ENCODE peak calls at places on chromosomes 12 and 14, in six cellular contexts. One of them, this sample, is unnamed.

GRCh38 chr12:14211829-14212455 is 153.5 kb upstream of the ATF7IP start:
- DNase-seq in RWPE1: no peak
- DNase-seq in glutamatergic neuron: no peak
- DNase-seq in pancreas: no peak
- DNase-seq in astrocyte: peak
- DNase-seq in endothelial cell: no peak
- DNase-seq in this sample: no peak

GRCh38 chr14:70181276-70181675 is 7.5 kb downstream of the SLC8A3 start:
- DNase-seq in RWPE1: no peak
- DNase-seq in glutamatergic neuron: no peak
- DNase-seq in pancreas: no peak
- DNase-seq in astrocyte: no peak
- DNase-seq in endothelial cell: no peak
- DNase-seq in this sample: no peak

GRCh38 chr12:53560386-53560785 is 53.1 kb upstream of the NPFF start:
- DNase-seq in RWPE1: no peak
- DNase-seq in glutamatergic neuron: no peak
- DNase-seq in pancreas: no peak
- DNase-seq in astrocyte: peak
- DNase-seq in endothelial cell: no peak
- DNase-seq in this sample: no peak

GRCh38 chr14:104293851-104294627 is 155.7 kb downstream of the KIF26A start:
- DNase-seq in RWPE1: no peak
- DNase-seq in glutamatergic neuron: peak
- DNase-seq in pancreas: no peak
- DNase-seq in astrocyte: no peak
- DNase-seq in endothelial cell: no peak
- DNase-seq in this sample: no peak

GRCh38 chr12:108215458-108215857 is 86.4 kb downstream of the WSCD2 start:
- DNase-seq in RWPE1: no peak
- DNase-seq in glutamatergic neuron: no peak
- DNase-seq in pancreas: no peak
- DNase-seq in astrocyte: no peak
- DNase-seq in endothelial cell: no peak
- DNase-seq in this sample: no peak

GRCh38 chr12:117112268-117112595 is 13.0 kb upstream of the TESC start:
- DNase-seq in RWPE1: no peak
- DNase-seq in glutamatergic neuron: no peak
- DNase-seq in pancreas: no peak
- DNase-seq in astrocyte: no peak
- DNase-seq in endothelial cell: no peak
- DNase-seq in this sample: no peak

GRCh38 chr12:7107181-7108041 is 1.6 kb downstream of the C1RL start:
- DNase-seq in RWPE1: no peak
- DNase-seq in glutamatergic neuron: no peak
- DNase-seq in pancreas: no peak
- DNase-seq in astrocyte: no peak
- DNase-seq in endothelial cell: no peak
- DNase-seq in this sample: no peak

GRCh38 chr14:96239759-96240158 is 16.3 kb upstream of the BDKRB1 start:
- DNase-seq in RWPE1: no peak
- DNase-seq in glutamatergic neuron: no peak
- DNase-seq in pancreas: no peak
- DNase-seq in astrocyte: no peak
- DNase-seq in endothelial cell: no peak
- DNase-seq in this sample: no peak

GRCh38 chr12:50052544-50052943 is 4.9 kb upstream of the ASIC1 start:
- DNase-seq in RWPE1: no peak
- DNase-seq in glutamatergic neuron: no peak
- DNase-seq in pancreas: no peak
- DNase-seq in astrocyte: no peak
- DNase-seq in endothelial cell: no peak
- DNase-seq in this sample: no peak

GRCh38 chr12:57735952-57736742 is 2.4 kb downstream of the AGAP2 start:
- DNase-seq in RWPE1: peak
- DNase-seq in glutamatergic neuron: peak
- DNase-seq in pancreas: no peak
- DNase-seq in astrocyte: no peak
- DNase-seq in endothelial cell: peak
- DNase-seq in this sample: peak

GRCh38 chr14:101861464-101861863 is 100.0 kb downstream of the PPP2R5C start:
- DNase-seq in RWPE1: no peak
- DNase-seq in glutamatergic neuron: no peak
- DNase-seq in pancreas: no peak
- DNase-seq in astrocyte: no peak
- DNase-seq in endothelial cell: no peak
- DNase-seq in this sample: no peak

GRCh38 chr14:32004300-32004699 is 72.8 kb upstream of the ARHGAP5 start:
- DNase-seq in RWPE1: no peak
- DNase-seq in glutamatergic neuron: no peak
- DNase-seq in pancreas: no peak
- DNase-seq in astrocyte: peak
- DNase-seq in endothelial cell: no peak
- DNase-seq in this sample: no peak

GRCh38 chr12:3473171-3473570 is 17.8 kb upstream of the PRMT8 start:
- DNase-seq in RWPE1: no peak
- DNase-seq in glutamatergic neuron: no peak
- DNase-seq in pancreas: no peak
- DNase-seq in astrocyte: no peak
- DNase-seq in endothelial cell: no peak
- DNase-seq in this sample: no peak

GRCh38 chr12:120361506-120362208 is 7.3 kb downstream of the MSI1 start:
- DNase-seq in RWPE1: peak
- DNase-seq in glutamatergic neuron: peak
- DNase-seq in pancreas: no peak
- DNase-seq in astrocyte: peak
- DNase-seq in endothelial cell: peak
- DNase-seq in this sample: no peak

GRCh38 chr14:57029620-57030253 is 219.5 kb upstream of the OTX2 start:
- DNase-seq in RWPE1: no peak
- DNase-seq in glutamatergic neuron: no peak
- DNase-seq in pancreas: no peak
- DNase-seq in astrocyte: no peak
- DNase-seq in endothelial cell: no peak
- DNase-seq in this sample: no peak

GRCh38 chr12:118356809-118357326 is 15.8 kb downstream of the TAOK3 start:
- DNase-seq in RWPE1: peak
- DNase-seq in glutamatergic neuron: no peak
- DNase-seq in pancreas: no peak
- DNase-seq in astrocyte: peak
- DNase-seq in endothelial cell: no peak
- DNase-seq in this sample: no peak

GRCh38 chr12:92502417-92503028 is 200.3 kb upstream of the PLEKHG7 start:
- DNase-seq in RWPE1: no peak
- DNase-seq in glutamatergic neuron: no peak
- DNase-seq in pancreas: no peak
- DNase-seq in astrocyte: no peak
- DNase-seq in endothelial cell: no peak
- DNase-seq in this sample: no peak
- TF ChIP-seq CTCF in RWPE1: no peak
- TF ChIP-seq CTCF in glutamatergic neuron: no peak
- TF ChIP-seq CTCF in pancreas: peak
- TF ChIP-seq CTCF in astrocyte: no peak
- TF ChIP-seq CTCF in endothelial cell: no peak
- TF ChIP-seq CTCF in this sample: no peak

GRCh38 chr12:95335948-95336347 is 118.3 kb downstream of the VEZT start:
- DNase-seq in RWPE1: no peak
- DNase-seq in glutamatergic neuron: no peak
- DNase-seq in pancreas: no peak
- DNase-seq in astrocyte: no peak
- DNase-seq in endothelial cell: no peak
- DNase-seq in this sample: no peak

GRCh38 chr12:95342008-95342407 is 124.4 kb downstream of the VEZT start:
- DNase-seq in RWPE1: no peak
- DNase-seq in glutamatergic neuron: no peak
- DNase-seq in pancreas: no peak
- DNase-seq in astrocyte: no peak
- DNase-seq in endothelial cell: no peak
- DNase-seq in this sample: no peak

GRCh38 chr12:95339086-95339788 is 121.6 kb downstream of the VEZT start:
- DNase-seq in RWPE1: no peak
- DNase-seq in glutamatergic neuron: no peak
- DNase-seq in pancreas: no peak
- DNase-seq in astrocyte: no peak
- DNase-seq in endothelial cell: no peak
- DNase-seq in this sample: no peak

GRCh38 chr12:95337176-95337575 is 119.6 kb downstream of the VEZT start:
- DNase-seq in RWPE1: no peak
- DNase-seq in glutamatergic neuron: no peak
- DNase-seq in pancreas: no peak
- DNase-seq in astrocyte: peak
- DNase-seq in endothelial cell: no peak
- DNase-seq in this sample: no peak

DNA sequence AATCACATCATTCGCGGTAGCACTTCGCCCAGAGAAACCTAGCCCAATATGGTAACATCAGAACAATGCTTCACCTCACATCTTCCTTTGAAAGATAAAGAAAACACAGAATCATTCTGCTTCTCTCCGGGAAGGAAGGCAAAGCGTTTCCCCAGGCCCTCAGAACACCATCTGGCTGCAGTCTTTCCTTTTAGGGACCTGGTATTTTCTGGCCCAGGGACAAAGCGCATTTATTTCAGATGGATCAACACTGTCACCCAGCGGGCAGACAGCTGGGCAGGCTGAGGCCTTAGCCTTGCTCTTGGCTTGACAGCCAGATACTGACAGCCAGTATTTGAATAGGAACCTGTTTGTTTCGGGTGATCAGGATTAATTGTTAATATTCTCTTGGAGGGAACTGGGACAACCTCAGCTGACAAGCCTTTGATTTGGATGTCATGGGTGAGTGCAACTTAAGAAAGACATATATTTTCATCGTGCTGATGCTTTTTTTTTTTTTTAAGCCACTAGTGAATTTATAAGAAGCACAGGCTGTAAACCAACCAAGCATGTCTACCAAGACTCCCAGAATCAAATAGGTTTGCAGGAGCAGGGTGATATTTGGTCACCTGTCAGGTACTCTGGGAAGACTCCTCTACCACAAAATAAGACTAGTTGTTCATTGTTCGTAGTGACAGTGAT is 118.9 kb downstream of the VEZT start:
- DNase-seq in RWPE1: peak
- DNase-seq in glutamatergic neuron: peak
- DNase-seq in pancreas: peak
- DNase-seq in astrocyte: peak
- DNase-seq in endothelial cell: peak
- DNase-seq in this sample: peak
- TF ChIP-seq CTCF in RWPE1: peak
- TF ChIP-seq CTCF in glutamatergic neuron: peak
- TF ChIP-seq CTCF in pancreas: peak
- TF ChIP-seq CTCF in astrocyte: peak
- TF ChIP-seq CTCF in endothelial cell: no peak
- TF ChIP-seq CTCF in this sample: peak

DNA sequence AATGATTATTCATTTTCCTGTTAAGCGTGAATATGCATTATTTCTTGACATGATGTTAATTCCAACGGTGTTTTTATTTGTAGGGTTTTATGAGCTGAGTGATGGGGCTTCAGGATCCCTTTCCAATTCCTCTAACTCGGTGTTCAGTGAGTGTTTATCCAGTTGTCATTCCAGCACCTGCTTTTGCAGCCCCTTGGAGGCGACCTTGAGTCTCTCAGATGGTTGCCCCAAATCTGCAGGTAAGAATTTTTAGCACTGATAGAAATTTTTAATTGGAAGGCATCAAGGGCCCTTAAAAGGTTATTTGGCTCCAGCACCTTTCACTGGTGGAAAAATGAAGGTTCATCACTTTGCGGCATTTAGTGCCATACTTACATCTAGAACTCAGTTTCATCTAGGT is 3.7 kb downstream of the DACT1 start:
- DNase-seq in RWPE1: no peak
- DNase-seq in glutamatergic neuron: no peak
- DNase-seq in pancreas: no peak
- DNase-seq in astrocyte: no peak
- DNase-seq in endothelial cell: no peak
- DNase-seq in this sample: no peak
- TF ChIP-seq CTCF in RWPE1: no peak
- TF ChIP-seq CTCF in glutamatergic neuron: no peak
- TF ChIP-seq CTCF in pancreas: no peak
- TF ChIP-seq CTCF in astrocyte: no peak
- TF ChIP-seq CTCF in endothelial cell: peak
- TF ChIP-seq CTCF in this sample: no peak

GRCh38 chr14:68655961-68656360 is 136.9 kb downstream of the ZFP36L1 start:
- DNase-seq in RWPE1: no peak
- DNase-seq in glutamatergic neuron: no peak
- DNase-seq in pancreas: peak
- DNase-seq in astrocyte: no peak
- DNase-seq in endothelial cell: no peak
- DNase-seq in this sample: peak
- TF ChIP-seq CTCF in RWPE1: no peak
- TF ChIP-seq CTCF in glutamatergic neuron: no peak
- TF ChIP-seq CTCF in pancreas: no peak
- TF ChIP-seq CTCF in astrocyte: no peak
- TF ChIP-seq CTCF in endothelial cell: no peak
- TF ChIP-seq CTCF in this sample: no peak

DNA sequence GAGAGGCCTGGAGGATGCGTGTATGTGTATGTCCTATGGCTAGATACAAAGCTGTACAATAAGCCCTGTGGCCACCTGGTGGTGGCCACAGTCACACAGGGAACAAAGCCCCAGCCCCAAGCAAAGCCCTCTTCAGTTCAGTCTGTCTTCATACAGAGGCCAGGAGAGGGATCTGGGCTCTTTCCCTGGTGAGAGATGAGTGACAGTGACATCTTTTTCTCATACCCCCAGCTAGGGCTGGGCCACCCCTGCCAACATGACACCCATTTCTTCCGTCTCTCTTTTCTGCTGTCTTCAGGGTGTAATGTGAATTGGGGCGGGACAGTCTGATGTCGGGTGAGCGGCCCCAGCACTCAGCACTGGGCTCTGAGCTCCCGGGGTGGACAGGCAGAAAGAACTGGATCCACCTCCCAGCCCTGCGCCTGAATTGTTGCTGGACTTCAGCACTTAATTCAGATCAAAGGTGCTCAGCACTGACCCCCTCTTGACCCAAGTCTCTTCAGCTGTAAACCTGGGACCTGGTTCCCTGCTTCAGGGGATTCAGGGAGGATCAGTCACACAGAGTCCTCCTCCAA is 59.8 kb downstream of the SERPINA3 start:
- DNase-seq in RWPE1: no peak
- DNase-seq in glutamatergic neuron: no peak
- DNase-seq in pancreas: no peak
- DNase-seq in astrocyte: no peak
- DNase-seq in endothelial cell: no peak
- DNase-seq in this sample: no peak
- TF ChIP-seq CTCF in RWPE1: no peak
- TF ChIP-seq CTCF in glutamatergic neuron: no peak
- TF ChIP-seq CTCF in pancreas: no peak
- TF ChIP-seq CTCF in astrocyte: peak
- TF ChIP-seq CTCF in endothelial cell: no peak
- TF ChIP-seq CTCF in this sample: no peak

DNA sequence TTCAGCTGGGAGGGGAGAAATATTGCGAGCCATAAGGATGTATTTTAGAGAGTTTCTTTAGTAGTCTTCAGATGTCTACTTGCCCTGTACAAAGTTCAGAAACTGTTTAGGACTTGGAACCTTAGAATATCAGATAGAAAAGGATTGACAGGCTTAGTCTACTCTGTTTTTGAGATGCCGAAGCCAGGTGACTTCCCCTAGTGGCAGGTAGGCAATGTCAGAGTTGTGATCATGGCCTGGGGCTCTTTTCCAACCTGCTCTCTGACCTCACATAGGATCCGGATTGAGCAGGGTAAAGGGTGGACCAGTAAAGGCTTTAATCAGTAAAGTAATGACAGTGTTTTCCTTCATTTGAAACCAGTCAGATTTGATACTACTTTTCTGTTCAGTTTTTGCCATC is 59.6 kb downstream of the PRKCH start:
- DNase-seq in RWPE1: peak
- DNase-seq in glutamatergic neuron: no peak
- DNase-seq in pancreas: no peak
- DNase-seq in astrocyte: no peak
- DNase-seq in endothelial cell: no peak
- DNase-seq in this sample: no peak
- TF ChIP-seq CTCF in RWPE1: no peak
- TF ChIP-seq CTCF in glutamatergic neuron: no peak
- TF ChIP-seq CTCF in pancreas: no peak
- TF ChIP-seq CTCF in astrocyte: no peak
- TF ChIP-seq CTCF in endothelial cell: no peak
- TF ChIP-seq CTCF in this sample: no peak